ENCODE peak calls at places on chromosomes 6 and 20, in eight cellular contexts. One of them, this sample, is unnamed.

GRCh38 chr20:50144362-50144761 is 9.2 kb downstream of the PEDS1 start:
- DNase-seq in astrocyte: peak; percentile 98
- DNase-seq in AG04449: peak; percentile 98
- DNase-seq in fibroblast of pulmonary artery: peak; percentile 99
- DNase-seq in upper lobe of right lung: no peak
- DNase-seq in tibial nerve: peak; percentile 31
- DNase-seq in A549: peak; percentile 89
- DNase-seq in transverse colon: peak; percentile 34
- DNase-seq in this sample: no peak

GRCh38 chr6:165049362-165049761 is 260.0 kb downstream of the C6orf118 start:
- DNase-seq in A549: peak; percentile 20
- DNase-seq in transverse colon: no peak
- DNase-seq in astrocyte: peak; percentile 9
- DNase-seq in tibial nerve: no peak
- DNase-seq in AG04449: no peak
- DNase-seq in upper lobe of right lung: no peak
- DNase-seq in fibroblast of pulmonary artery: peak; percentile 30
- DNase-seq in this sample: no peak

GRCh38 chr6:12068899-12069557 is 56.9 kb downstream of the HIVEP1 start:
- DNase-seq in transverse colon: no peak
- DNase-seq in upper lobe of right lung: no peak
- DNase-seq in A549: peak; percentile 9
- DNase-seq in astrocyte: no peak
- DNase-seq in fibroblast of pulmonary artery: no peak
- DNase-seq in AG04449: no peak
- DNase-seq in tibial nerve: no peak
- DNase-seq in this sample: no peak

GRCh38 chr20:13220857-13221297 is at the start of gene ISM1:
- DNase-seq in transverse colon: no peak
- DNase-seq in A549: peak; percentile 32
- DNase-seq in AG04449: no peak
- DNase-seq in upper lobe of right lung: peak; percentile 66
- DNase-seq in astrocyte: no peak
- DNase-seq in fibroblast of pulmonary artery: no peak
- DNase-seq in tibial nerve: no peak
- DNase-seq in this sample: peak; percentile 7

GRCh38 chr6:53898026-53898795 is 103.4 kb downstream of the LRRC1 start:
- DNase-seq in astrocyte: peak; percentile 75
- DNase-seq in transverse colon: no peak
- DNase-seq in fibroblast of pulmonary artery: peak; percentile 17
- DNase-seq in tibial nerve: no peak
- DNase-seq in AG04449: no peak
- DNase-seq in A549: no peak
- DNase-seq in upper lobe of right lung: no peak
- DNase-seq in this sample: no peak

GRCh38 chr6:94349227-94349626 is 929.9 kb upstream of the EPHA7 start:
- DNase-seq in AG04449: no peak
- DNase-seq in astrocyte: no peak
- DNase-seq in A549: no peak
- DNase-seq in upper lobe of right lung: no peak
- DNase-seq in fibroblast of pulmonary artery: no peak
- DNase-seq in tibial nerve: no peak
- DNase-seq in transverse colon: no peak
- DNase-seq in this sample: no peak

GRCh38 chr6:158686311-158686710 is 36.5 kb downstream of the SYTL3 start:
- DNase-seq in AG04449: no peak
- DNase-seq in fibroblast of pulmonary artery: no peak
- DNase-seq in astrocyte: no peak
- DNase-seq in upper lobe of right lung: no peak
- DNase-seq in A549: no peak
- DNase-seq in tibial nerve: no peak
- DNase-seq in transverse colon: no peak
- DNase-seq in this sample: no peak

GRCh38 chr20:32037929-32038328 is 14.1 kb upstream of the HCK start:
- DNase-seq in fibroblast of pulmonary artery: peak; percentile 49
- DNase-seq in transverse colon: no peak
- DNase-seq in tibial nerve: no peak
- DNase-seq in upper lobe of right lung: no peak
- DNase-seq in astrocyte: peak; percentile 52
- DNase-seq in A549: peak; percentile 23
- DNase-seq in AG04449: peak; percentile 9
- DNase-seq in this sample: no peak

GRCh38 chr20:25324412-25324811 is 66.2 kb downstream of the ABHD12 start:
- DNase-seq in AG04449: no peak
- DNase-seq in upper lobe of right lung: peak; percentile 80
- DNase-seq in astrocyte: no peak
- DNase-seq in fibroblast of pulmonary artery: no peak
- DNase-seq in A549: no peak
- DNase-seq in transverse colon: peak; percentile 47
- DNase-seq in tibial nerve: no peak
- DNase-seq in this sample: no peak

GRCh38 chr6:12313992-12314589 is 23.9 kb downstream of the EDN1 start:
- DNase-seq in transverse colon: peak; percentile 38
- DNase-seq in upper lobe of right lung: no peak
- DNase-seq in A549: peak; percentile 95
- DNase-seq in tibial nerve: no peak
- DNase-seq in fibroblast of pulmonary artery: peak; percentile 69
- DNase-seq in AG04449: no peak
- DNase-seq in astrocyte: peak; percentile 55
- DNase-seq in this sample: no peak

GRCh38 chr6:127864701-127865100 is 36.2 kb downstream of the THEMIS start:
- DNase-seq in upper lobe of right lung: no peak
- DNase-seq in A549: no peak
- DNase-seq in AG04449: no peak
- DNase-seq in transverse colon: no peak
- DNase-seq in astrocyte: no peak
- DNase-seq in tibial nerve: no peak
- DNase-seq in fibroblast of pulmonary artery: no peak
- DNase-seq in this sample: no peak

GRCh38 chr6:17971128-17972073 is 16.0 kb downstream of the KIF13A start:
- DNase-seq in A549: peak; percentile 29
- DNase-seq in astrocyte: peak; percentile 70
- DNase-seq in AG04449: no peak
- DNase-seq in tibial nerve: no peak
- DNase-seq in upper lobe of right lung: no peak
- DNase-seq in fibroblast of pulmonary artery: peak; percentile 89
- DNase-seq in transverse colon: no peak
- DNase-seq in this sample: no peak

GRCh38 chr6:165536911-165537310 is 126.1 kb downstream of the PDE10A start:
- DNase-seq in astrocyte: no peak
- DNase-seq in upper lobe of right lung: no peak
- DNase-seq in tibial nerve: no peak
- DNase-seq in fibroblast of pulmonary artery: no peak
- DNase-seq in A549: no peak
- DNase-seq in transverse colon: no peak
- DNase-seq in AG04449: no peak
- DNase-seq in this sample: no peak

GRCh38 chr6:142530566-142530965 is 228.8 kb downstream of the ADGRG6 start:
- DNase-seq in A549: peak; percentile 12
- DNase-seq in upper lobe of right lung: no peak
- DNase-seq in tibial nerve: no peak
- DNase-seq in AG04449: no peak
- DNase-seq in transverse colon: no peak
- DNase-seq in fibroblast of pulmonary artery: no peak
- DNase-seq in astrocyte: no peak
- DNase-seq in this sample: no peak

GRCh38 chr20:48468571-48468970 is 359.2 kb downstream of the PREX1 start:
- DNase-seq in tibial nerve: no peak
- DNase-seq in AG04449: no peak
- DNase-seq in fibroblast of pulmonary artery: no peak
- DNase-seq in transverse colon: no peak
- DNase-seq in astrocyte: no peak
- DNase-seq in A549: no peak
- DNase-seq in upper lobe of right lung: no peak
- DNase-seq in this sample: no peak

GRCh38 chr20:52888096-52888495 is 84.1 kb upstream of the TSHZ2 start:
- DNase-seq in fibroblast of pulmonary artery: no peak
- DNase-seq in tibial nerve: no peak
- DNase-seq in transverse colon: no peak
- DNase-seq in astrocyte: peak; percentile 10
- DNase-seq in upper lobe of right lung: no peak
- DNase-seq in A549: no peak
- DNase-seq in AG04449: no peak
- DNase-seq in this sample: no peak

GRCh38 chr6:40960784-40961430 is 78.1 kb downstream of the UNC5CL start:
- DNase-seq in upper lobe of right lung: no peak
- DNase-seq in AG04449: no peak
- DNase-seq in A549: no peak
- DNase-seq in astrocyte: no peak
- DNase-seq in transverse colon: no peak
- DNase-seq in fibroblast of pulmonary artery: no peak
- DNase-seq in tibial nerve: no peak
- DNase-seq in this sample: no peak

GRCh38 chr6:169269180-169270076 is 15.8 kb upstream of the THBS2 start:
- DNase-seq in upper lobe of right lung: no peak
- DNase-seq in AG04449: no peak
- DNase-seq in transverse colon: peak; percentile 23
- DNase-seq in astrocyte: peak; percentile 58
- DNase-seq in tibial nerve: peak; percentile 49
- DNase-seq in fibroblast of pulmonary artery: peak; percentile 90
- DNase-seq in A549: no peak
- DNase-seq in this sample: peak; percentile 29

GRCh38 chr6:132937466-132937906 is 123.1 kb downstream of the RPS12 start:
- DNase-seq in tibial nerve: no peak
- DNase-seq in astrocyte: peak; percentile 16
- DNase-seq in A549: peak; percentile 46
- DNase-seq in upper lobe of right lung: no peak
- DNase-seq in fibroblast of pulmonary artery: peak; percentile 45
- DNase-seq in transverse colon: peak; percentile 14
- DNase-seq in AG04449: no peak
- DNase-seq in this sample: no peak

GRCh38 chr6:160678744-160679401 is 14.8 kb upstream of the LPA start:
- DNase-seq in tibial nerve: no peak
- DNase-seq in upper lobe of right lung: no peak
- DNase-seq in AG04449: no peak
- DNase-seq in astrocyte: no peak
- DNase-seq in fibroblast of pulmonary artery: no peak
- DNase-seq in A549: no peak
- DNase-seq in transverse colon: no peak
- DNase-seq in this sample: no peak

GRCh38 chr6:65461121-65461520 is 245.9 kb downstream of the EYS start:
- DNase-seq in fibroblast of pulmonary artery: no peak
- DNase-seq in astrocyte: no peak
- DNase-seq in AG04449: no peak
- DNase-seq in A549: no peak
- DNase-seq in upper lobe of right lung: no peak
- DNase-seq in transverse colon: no peak
- DNase-seq in tibial nerve: no peak
- DNase-seq in this sample: no peak

GRCh38 chr6:1527098-1527497 is 82.6 kb upstream of the FOXC1 start:
- DNase-seq in fibroblast of pulmonary artery: peak; percentile 49
- DNase-seq in A549: no peak
- DNase-seq in AG04449: no peak
- DNase-seq in transverse colon: peak; percentile 24
- DNase-seq in upper lobe of right lung: no peak
- DNase-seq in tibial nerve: peak; percentile 61
- DNase-seq in astrocyte: peak; percentile 59
- DNase-seq in this sample: no peak

GRCh38 chr6:85436939-85437495 is 12.9 kb upstream of the NT5E start:
- DNase-seq in upper lobe of right lung: no peak
- DNase-seq in AG04449: no peak
- DNase-seq in A549: peak; percentile 29
- DNase-seq in transverse colon: no peak
- DNase-seq in astrocyte: peak; percentile 67
- DNase-seq in fibroblast of pulmonary artery: no peak
- DNase-seq in tibial nerve: no peak
- DNase-seq in this sample: no peak

DNA sequence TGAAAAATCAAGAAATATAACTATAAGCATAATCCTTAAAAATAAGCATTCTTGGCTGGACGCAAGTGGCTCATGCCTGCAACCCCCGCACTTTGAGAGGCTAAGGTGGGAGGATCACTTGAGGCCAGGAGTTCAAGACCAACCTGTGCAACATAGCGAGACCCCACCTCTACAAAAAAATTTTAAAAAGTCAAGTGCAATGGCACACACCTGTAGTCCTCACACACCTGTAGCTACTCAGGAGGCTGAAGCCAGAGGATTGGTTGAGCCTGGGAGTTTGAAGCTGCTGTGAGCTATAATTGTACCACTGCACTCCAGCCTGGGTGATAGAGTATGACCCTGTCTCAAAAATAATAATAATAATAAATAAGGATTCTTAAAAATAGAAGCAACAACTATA is 109.0 kb downstream of the KHDC1L start:
- DNase-seq in astrocyte: no peak
- DNase-seq in A549: no peak
- DNase-seq in fibroblast of pulmonary artery: no peak
- DNase-seq in upper lobe of right lung: no peak
- DNase-seq in AG04449: no peak
- DNase-seq in tibial nerve: no peak
- DNase-seq in transverse colon: no peak
- DNase-seq in this sample: no peak
- H3K4me3 ChIP-seq in astrocyte: no peak overlapping the region
- H3K4me3 ChIP-seq in A549: no peak overlapping the region
- H3K4me3 ChIP-seq in fibroblast of pulmonary artery: no peak overlapping the region
- H3K4me3 ChIP-seq in upper lobe of right lung: no peak overlapping the region
- H3K4me3 ChIP-seq in AG04449: no peak overlapping the region
- H3K4me3 ChIP-seq in tibial nerve: no peak overlapping the region
- H3K4me3 ChIP-seq in transverse colon: no peak overlapping the region
- H3K4me3 ChIP-seq in this sample: no peak overlapping the region

GRCh38 chr20:62133864-62134263 is 9.3 kb downstream of the PSMA7 start:
- DNase-seq in transverse colon: no peak
- DNase-seq in A549: no peak
- DNase-seq in fibroblast of pulmonary artery: no peak
- DNase-seq in astrocyte: no peak
- DNase-seq in tibial nerve: no peak
- DNase-seq in upper lobe of right lung: no peak
- DNase-seq in AG04449: no peak
- DNase-seq in this sample: no peak
- TF ChIP-seq CTCF in transverse colon: no peak
- TF ChIP-seq CTCF in A549: no peak
- TF ChIP-seq CTCF in fibroblast of pulmonary artery: no peak
- TF ChIP-seq CTCF in astrocyte: no peak
- TF ChIP-seq CTCF in tibial nerve: no peak
- TF ChIP-seq CTCF in upper lobe of right lung: no peak
- TF ChIP-seq CTCF in AG04449: peak; percentile 13
- TF ChIP-seq CTCF in this sample: no peak

GRCh38 chr6:27514906-27515495 is 42.1 kb upstream of the ZNF184 start:
- DNase-seq in AG04449: no peak
- DNase-seq in astrocyte: no peak
- DNase-seq in transverse colon: no peak
- DNase-seq in tibial nerve: no peak
- DNase-seq in upper lobe of right lung: no peak
- DNase-seq in A549: no peak
- DNase-seq in fibroblast of pulmonary artery: no peak
- DNase-seq in this sample: no peak
- H3K4me3 ChIP-seq in AG04449: peak overlapping the region; percentile 24
- H3K4me3 ChIP-seq in astrocyte: no peak overlapping the region
- H3K4me3 ChIP-seq in transverse colon: no peak overlapping the region
- H3K4me3 ChIP-seq in tibial nerve: no peak overlapping the region
- H3K4me3 ChIP-seq in upper lobe of right lung: peak overlapping the region; percentile 18
- H3K4me3 ChIP-seq in A549: no peak overlapping the region
- H3K4me3 ChIP-seq in fibroblast of pulmonary artery: no peak overlapping the region
- H3K4me3 ChIP-seq in this sample: no peak overlapping the region

DNA sequence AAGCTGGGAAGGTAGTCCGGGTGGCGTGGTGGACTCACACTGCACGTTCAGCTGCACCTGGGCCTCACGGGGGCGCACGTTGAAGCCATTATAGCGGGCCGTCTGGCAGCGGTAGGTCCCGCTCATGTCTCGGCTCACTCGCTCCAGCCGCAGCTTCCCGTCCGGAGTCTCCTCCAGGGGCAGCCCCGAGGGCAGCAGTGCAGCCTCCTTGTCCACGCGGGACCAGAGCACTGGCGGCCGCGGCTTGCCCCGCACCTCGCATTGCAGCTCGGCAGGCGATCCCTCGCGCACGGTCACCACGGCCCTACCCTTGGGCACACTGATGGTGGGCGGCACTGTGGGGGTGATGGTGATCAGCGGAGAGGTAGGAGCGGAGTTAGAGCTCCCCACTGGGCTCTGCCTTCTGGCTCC is 47.6 kb downstream of the MDGA1 start:
- DNase-seq in astrocyte: no peak
- DNase-seq in transverse colon: no peak
- DNase-seq in upper lobe of right lung: no peak
- DNase-seq in tibial nerve: no peak
- DNase-seq in fibroblast of pulmonary artery: no peak
- DNase-seq in A549: no peak
- DNase-seq in AG04449: no peak
- DNase-seq in this sample: no peak
- TF ChIP-seq CTCF in astrocyte: no peak
- TF ChIP-seq CTCF in transverse colon: no peak
- TF ChIP-seq CTCF in upper lobe of right lung: no peak
- TF ChIP-seq CTCF in tibial nerve: no peak
- TF ChIP-seq CTCF in fibroblast of pulmonary artery: no peak
- TF ChIP-seq CTCF in A549: no peak
- TF ChIP-seq CTCF in AG04449: no peak
- TF ChIP-seq CTCF in this sample: no peak